ENCODE peak calls at places on chromosomes 12 and 14, in six cellular contexts. C is IMR-90, A is H9, Y is neuronal stem cell, J is mesendoderm, R is H1. L is an unnamed sample.

GRCh38 chr12:3743803-3744202 is 9.1 kb downstream of the CRACR2A start:
- DNase-seq in C (no peak), A (no peak), Y (no peak), J (no peak), R (no peak), L (no peak)

GRCh38 chr14:20624495-20625070 is 16.9 kb downstream of the OR6S1 start:
- DNase-seq in C (peak; percentile 60), A (peak; percentile 85), Y (no peak), J (peak; percentile 95), R (no peak), L (peak; percentile 66)

GRCh38 chr14:57486767-57487379 is 6.8 kb downstream of the CCDC198 start:
- DNase-seq in C (peak; percentile 41), A (no peak), Y (peak; percentile 45), J (peak; percentile 72), R (no peak), L (peak; percentile 51)

GRCh38 chr12:75315518-75315917 is 14.6 kb downstream of the CAPS2 start:
- DNase-seq in C (peak; percentile 64), A (no peak), Y (no peak), J (peak; percentile 6), R (no peak), L (peak; percentile 26)

GRCh38 chr12:78898416-78898815 is 33.8 kb downstream of the SYT1 start:
- DNase-seq in C (no peak), A (no peak), Y (no peak), J (no peak), R (no peak), L (no peak)

GRCh38 chr12:91687052-91688017 is 458.3 kb downstream of the BTG1 start:
- DNase-seq in C (no peak), A (no peak), Y (no peak), J (no peak), R (no peak), L (no peak)

GRCh38 chr12:39127401-39127800 is 222.0 kb upstream of the CPNE8 start:
- DNase-seq in C (no peak), A (no peak), Y (no peak), J (peak; percentile 62), R (no peak), L (peak; percentile 83)

GRCh38 chr14:34562776-34563150 is 23.3 kb upstream of the EAPP start:
- DNase-seq in C (no peak), A (no peak), Y (no peak), J (no peak), R (no peak), L (no peak)

GRCh38 chr14:92122351-92122677 is 545 bp downstream of the CPSF2 start:
- DNase-seq in C (peak; percentile 20), A (no peak), Y (peak; percentile 37), J (peak; percentile 74), R (no peak), L (peak; percentile 62)

GRCh38 chr14:57736391-57736790 is 129.5 kb downstream of the SLC35F4 start:
- DNase-seq in C (no peak), A (no peak), Y (no peak), J (no peak), R (no peak), L (no peak)

GRCh38 chr12:70364695-70365397 is 1.2 kb upstream of the KCNMB4 start:
- DNase-seq in C (no peak), A (no peak), Y (peak; percentile 11), J (no peak), R (no peak), L (no peak)

GRCh38 chr12:68809190-68810026 is 1.4 kb downstream of the MDM2 start:
- DNase-seq in C (no peak), A (no peak), Y (no peak), J (no peak), R (no peak), L (no peak)

GRCh38 chr12:30134229-30134628 is 350.5 kb upstream of the TMTC1 start:
- DNase-seq in C (no peak), A (peak; percentile 38), Y (no peak), J (peak; percentile 62), R (no peak), L (no peak)

GRCh38 chr14:89589400-89590128 is 172.5 kb upstream of the FOXN3 start:
- DNase-seq in C (no peak), A (no peak), Y (no peak), J (no peak), R (no peak), L (no peak)

GRCh38 chr12:47943492-47944359 is 19.7 kb upstream of the TMEM106C start:
- DNase-seq in C (no peak), A (no peak), Y (no peak), J (no peak), R (no peak), L (no peak)

GRCh38 chr12:116878567-116879508 is 2.4 kb downstream of the HRK start:
- DNase-seq in C (no peak), A (peak; percentile 64), Y (no peak), J (peak; percentile 43), R (no peak), L (peak; percentile 18)

GRCh38 chr12:8014836-8015235 is 17.7 kb upstream of the FOXJ2 start:
- DNase-seq in C (no peak), A (no peak), Y (no peak), J (no peak), R (no peak), L (no peak)

GRCh38 chr12:124761876-124762275 is 101.8 kb downstream of the SCARB1 start:
- DNase-seq in C (no peak), A (no peak), Y (no peak), J (no peak), R (no peak), L (peak; percentile 79)

GRCh38 chr12:121748571-121749265 is 36.2 kb downstream of the TMEM120B start:
- DNase-seq in C (peak; percentile 96), A (peak; percentile 50), Y (no peak), J (peak; percentile 93), R (no peak), L (peak; percentile 98)

GRCh38 chr14:69287096-69287991 is 27.4 kb downstream of the GALNT16 start:
- DNase-seq in C (no peak), A (peak; percentile 46), Y (no peak), J (peak; percentile 64), R (no peak), L (peak; percentile 52)

GRCh38 chr14:45658917-45659299 is 405.9 kb upstream of the MIS18BP1 start:
- DNase-seq in C (no peak), A (no peak), Y (no peak), J (no peak), R (no peak), L (no peak)

GRCh38 chr12:21598651-21599050 is 6.0 kb downstream of the GYS2 start:
- DNase-seq in C (no peak), A (no peak), Y (no peak), J (no peak), R (no peak), L (no peak)

GRCh38 chr14:71538288-71538687 is 393.9 kb upstream of the RGS6 start:
- DNase-seq in C (no peak), A (no peak), Y (no peak), J (no peak), R (no peak), L (no peak)

GRCh38 chr14:68779761-68780323 is 13.0 kb downstream of the ZFP36L1 start:
- DNase-seq in C (peak; percentile 91), A (no peak), Y (no peak), J (no peak), R (no peak), L (peak; percentile 96)

GRCh38 chr12:52582971-52583456 is 9.4 kb upstream of the KRT74 start:
- DNase-seq in C (peak; percentile 43), A (peak; percentile 85), Y (peak; percentile 71), J (peak; percentile 76), R (peak; percentile 21), L (peak; percentile 61)

GRCh38 chr14:94559638-94560290 is 1.5 kb upstream of the SERPINA4 start:
- DNase-seq in C (no peak), A (no peak), Y (no peak), J (no peak), R (no peak), L (no peak)

GRCh38 chr14:94555991-94556390 is 5.3 kb upstream of the SERPINA4 start:
- DNase-seq in C (no peak), A (peak; percentile 16), Y (no peak), J (no peak), R (no peak), L (no peak)

GRCh38 chr14:94560291-94560665 is 964 bp upstream of the SERPINA4 start:
- DNase-seq in C (no peak), A (no peak), Y (no peak), J (no peak), R (no peak), L (no peak)

GRCh38 chr14:94558842-94559241 is 2.4 kb upstream of the SERPINA4 start:
- DNase-seq in C (no peak), A (no peak), Y (no peak), J (no peak), R (no peak), L (no peak)

GRCh38 chr14:94557327-94557726 is 3.9 kb upstream of the SERPINA4 start:
- DNase-seq in C (no peak), A (no peak), Y (no peak), J (no peak), R (no peak), L (no peak)
- H2BK15ac ChIP-seq in C (no peak overlapping the region), A (no peak overlapping the region), Y (no peak overlapping the region), J (no peak overlapping the region), R (no peak overlapping the region), L (no peak overlapping the region)

GRCh38 chr14:50011242-50011641 is 105.1 kb downstream of the VCPKMT start:
- DNase-seq in C (no peak), A (no peak), Y (no peak), J (no peak), R (no peak), L (no peak)
- H2AK5ac ChIP-seq in C (peak overlapping the region; percentile 23), A (no peak overlapping the region), Y (no peak overlapping the region), J (no peak overlapping the region), R (no peak overlapping the region), L (no peak overlapping the region)

DNA sequence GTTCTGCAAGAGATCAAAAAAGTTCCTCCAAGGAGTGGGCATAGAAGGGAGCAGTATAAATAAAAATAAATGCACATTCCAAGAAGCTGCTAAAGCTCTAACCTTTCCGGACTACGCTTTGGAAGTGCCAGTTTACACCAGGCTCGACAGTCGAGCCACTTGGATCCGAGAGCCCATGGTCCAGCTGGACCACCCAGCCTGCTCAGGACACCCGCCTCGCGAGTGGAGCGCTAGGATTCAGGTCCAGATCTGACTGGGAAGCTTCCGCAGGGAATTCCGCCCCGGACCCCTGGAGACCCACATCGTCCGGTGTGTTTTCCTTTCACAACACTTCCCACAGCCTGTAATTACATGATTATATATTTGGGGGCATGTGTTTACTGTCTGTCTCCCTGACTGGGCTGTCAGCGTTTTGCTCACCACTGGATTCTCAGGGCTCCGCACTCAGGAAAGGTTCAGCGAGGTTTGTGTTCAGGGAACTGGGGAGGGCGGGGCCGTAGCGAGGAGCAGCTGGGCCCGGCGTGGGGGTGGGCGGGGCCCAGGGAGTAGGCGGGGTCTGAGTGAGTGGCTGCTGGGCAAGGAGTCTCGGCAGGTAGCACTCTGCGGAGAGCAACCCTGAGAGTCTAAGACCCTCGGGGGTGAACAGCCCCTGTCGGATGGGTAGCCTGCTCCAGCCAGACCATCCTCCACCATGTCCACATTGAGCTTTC is 52.3 kb upstream of the TMEM263 start:
- DNase-seq in C (peak; percentile 33), A (peak; percentile 96), Y (peak; percentile 54), J (peak; percentile 81), R (peak; percentile 27), L (peak; percentile 67)
- H3K9ac ChIP-seq in C (peak overlapping the region; percentile 74), A (no peak overlapping the region), Y (no peak overlapping the region), J (peak overlapping the region; percentile 61), R (no peak overlapping the region), L (peak overlapping the region; percentile 78)

DNA sequence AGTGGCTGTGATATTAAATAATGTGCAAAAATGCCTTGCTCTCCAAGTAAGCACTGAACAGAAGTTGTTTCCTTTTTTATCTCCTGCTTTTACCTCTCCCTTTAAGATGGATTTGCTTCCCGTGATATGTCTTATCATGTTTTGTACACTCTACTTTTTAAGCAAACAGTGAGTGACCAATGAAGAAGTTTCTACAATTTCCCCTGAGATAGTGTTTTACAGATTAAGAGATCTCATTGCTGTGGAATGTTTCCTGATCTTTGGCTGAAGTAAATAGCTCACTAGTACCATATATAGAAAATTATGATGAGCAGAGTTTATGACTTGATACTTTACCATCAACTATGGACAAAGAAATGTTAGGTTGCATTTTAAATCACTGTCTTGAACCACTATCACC is 184.8 kb upstream of the PDE3A start:
- DNase-seq in C (peak; percentile 70), A (no peak), Y (no peak), J (no peak), R (no peak), L (peak; percentile 18)
- H2BK15ac ChIP-seq in C (no peak overlapping the region), A (no peak overlapping the region), Y (no peak overlapping the region), J (no peak overlapping the region), R (no peak overlapping the region), L (no peak overlapping the region)